ENCODE peak calls at places on chromosomes 7 and 10, in seven cellular contexts. H, M, O, N, X, B and L are unnamed samples.

GRCh38 chr7:15889501-15889900 is 203.0 kb upstream of the MEOX2 start:
- DNase-seq in H (no peak), M (no peak), O (no peak), N (no peak), X (no peak), B (no peak), L (no peak)

GRCh38 chr7:97025130-97025499 is 484 bp upstream of the DLX5 start:
- DNase-seq in H (no peak), M (no peak), O (no peak), N (no peak), X (no peak), B (no peak), L (no peak)

GRCh38 chr10:91185239-91185875 is 35.1 kb upstream of the PCGF5 start:
- DNase-seq in H (no peak), M (no peak), O (no peak), N (no peak), X (no peak), B (no peak), L (no peak)

GRCh38 chr10:96025566-96025965 is 17.8 kb upstream of the CCNJ start:
- DNase-seq in H (no peak), M (no peak), O (no peak), N (no peak), X (no peak), B (no peak), L (no peak)

GRCh38 chr7:24227603-24228359 is 56.2 kb upstream of the NPY start:
- DNase-seq in H (no peak), M (no peak), O (no peak), N (peak), X (no peak), B (no peak), L (no peak)

GRCh38 chr7:21543528-21544302 is 876 bp downstream of the DNAH11 start:
- DNase-seq in H (no peak), M (no peak), O (no peak), N (no peak), X (no peak), B (no peak), L (no peak)

GRCh38 chr7:130721486-130722277 is 12.3 kb downstream of the KLF14 start:
- DNase-seq in H (peak), M (no peak), O (no peak), N (no peak), X (no peak), B (no peak), L (peak)

GRCh38 chr7:101775181-101775580 is 42.2 kb upstream of the CUX1 start:
- DNase-seq in H (no peak), M (no peak), O (no peak), N (no peak), X (no peak), B (no peak), L (no peak)